ENCODE peak calls at places on chromosome 6, in nine cellular contexts. D is esophagus muscularis mucosa, X is ovary, P is stomach, J is prostate gland, V is HCT116, G is IMR-90, U is transverse colon, B is adrenal gland. F is an unnamed sample. For H3K36me3, the result is how much of the 10 kb centered on the place peaks cover.

GRCh38 chr6:168216741-168217140 is 102.8 kb downstream of the DACT2 start:
- DNase-seq in D (no peak), X (no peak), P (no peak), J (no peak), V (no peak), G (no peak), U (no peak), B (no peak), F (no peak)

GRCh38 chr6:14149053-14149746 is 31.6 kb downstream of the CD83 start:
- DNase-seq in D (no peak), X (no peak), P (no peak), J (no peak), V (no peak), G (no peak), U (no peak), B (no peak), F (no peak)

GRCh38 chr6:121413831-121414368 is 21.5 kb upstream of the GJA1 start:
- DNase-seq in D (no peak), X (no peak), P (no peak), J (no peak), V (no peak), G (no peak), U (no peak), B (no peak), F (no peak)

GRCh38 chr6:152356659-152357058 is 280.5 kb downstream of the SYNE1 start:
- DNase-seq in D (no peak), X (no peak), P (no peak), J (no peak), V (peak), G (peak), U (no peak), B (no peak), F (no peak)

GRCh38 chr6:105624055-105624454 is 221.2 kb upstream of the PREP start:
- DNase-seq in D (no peak), X (no peak), P (no peak), J (no peak), V (no peak), G (no peak), U (no peak), B (no peak), F (no peak)

GRCh38 chr6:33820243-33820642 is 16.4 kb upstream of the MLN start:
- DNase-seq in D (no peak), X (no peak), P (no peak), J (no peak), V (no peak), G (no peak), U (no peak), B (no peak), F (no peak)

GRCh38 chr6:1381397-1382330 is 7.7 kb upstream of the FOXF2 start:
- DNase-seq in D (no peak), X (peak), P (peak), J (no peak), V (no peak), G (no peak), U (peak), B (no peak), F (no peak)

GRCh38 chr6:47737406-47737805 is 39.0 kb downstream of the ADGRF4 start:
- DNase-seq in D (no peak), X (no peak), P (no peak), J (no peak), V (no peak), G (no peak), U (no peak), B (no peak), F (no peak)

GRCh38 chr6:44116643-44117382 is 10.4 kb downstream of the MRPL14 start:
- DNase-seq in D (no peak), X (no peak), P (no peak), J (no peak), V (no peak), G (peak), U (no peak), B (no peak), F (no peak)

GRCh38 chr6:154733610-154734379 is 579 bp downstream of the SCAF8 start:
- DNase-seq in D (peak), X (peak), P (peak), J (peak), V (peak), G (peak), U (peak), B (peak), F (peak)
- TF ChIP-seq POLR2A in D (no peak), X (no peak), P (no peak), J (peak), V (no peak), G (peak), U (peak), B (peak), F (peak)

DNA sequence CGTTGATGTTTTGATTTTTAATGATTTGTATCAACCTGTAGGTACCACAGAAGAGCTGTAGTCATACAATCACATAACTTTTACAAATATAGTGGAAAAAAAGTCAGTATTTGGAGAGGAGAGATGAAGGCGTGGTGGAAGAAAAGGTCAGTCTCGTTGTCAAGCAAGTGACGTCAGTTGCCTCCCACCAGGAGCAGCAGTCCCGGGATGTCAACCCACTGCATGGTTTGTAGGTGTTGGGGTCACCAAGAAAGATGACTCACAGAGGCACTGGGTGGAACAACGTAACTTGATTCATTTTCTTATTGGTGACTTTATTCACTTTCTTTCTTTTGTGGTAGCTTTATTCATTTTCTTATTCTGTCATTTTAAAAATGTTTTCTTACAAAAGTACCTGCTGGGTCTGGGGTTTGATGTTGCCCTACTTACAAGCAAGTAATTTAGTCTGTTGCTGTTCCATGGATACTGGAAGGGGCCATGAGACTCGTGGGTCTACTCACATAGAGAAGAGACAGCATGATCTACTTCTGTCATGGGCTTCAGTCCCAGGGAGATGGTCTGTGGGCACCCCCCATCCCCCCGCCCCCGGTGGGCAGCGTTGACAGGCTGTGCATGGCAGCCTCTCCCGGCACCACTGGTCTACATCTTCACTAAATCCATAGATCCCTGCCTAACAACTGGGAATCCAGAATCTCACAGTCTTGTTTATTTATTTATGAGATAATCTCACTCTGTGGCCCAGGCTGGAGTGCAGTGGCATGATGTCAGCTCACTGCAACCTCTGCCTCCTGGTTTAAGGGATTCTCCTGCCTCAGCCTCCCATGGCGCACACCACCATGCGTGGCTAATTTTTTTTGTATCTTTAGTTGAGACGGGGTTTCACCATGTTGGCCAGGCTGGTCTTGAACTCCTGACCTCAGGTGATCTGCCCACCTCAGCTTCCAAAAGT is 36.4 kb upstream of the SYNJ2 start:
- DNase-seq in D (peak), X (no peak), P (no peak), J (no peak), V (no peak), G (peak), U (no peak), B (no peak), F (no peak)
- H3K36me3 ChIP-seq in D (half or more), X (under half), P (half or more), J (under half), V (under half), G (under half), U (under half), B (under half), F (under half)

GRCh38 chr6:48826884-48827701 is 636.0 kb downstream of the MMUT start:
- DNase-seq in D (no peak), X (no peak), P (peak), J (no peak), V (peak), G (peak), U (peak), B (peak), F (no peak)

GRCh38 chr6:48825501-48826317 is 637.3 kb downstream of the MMUT start:
- DNase-seq in D (no peak), X (no peak), P (no peak), J (no peak), V (no peak), G (peak), U (no peak), B (no peak), F (no peak)

DNA sequence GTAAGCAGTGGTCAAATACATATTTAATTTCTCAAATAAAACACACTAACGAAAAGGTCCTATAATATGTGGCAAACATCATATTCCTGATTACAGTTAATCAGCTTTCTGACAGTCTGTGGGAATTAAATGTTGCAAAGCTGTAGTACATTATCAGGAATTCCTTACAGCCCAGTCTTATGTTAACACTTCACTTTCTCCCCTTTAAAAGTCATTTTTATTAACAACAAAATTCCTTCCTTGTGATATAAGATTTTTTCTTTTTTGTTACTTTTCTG is 636.8 kb downstream of the MMUT start:
- DNase-seq in D (no peak), X (no peak), P (no peak), J (no peak), V (no peak), G (no peak), U (no peak), B (no peak), F (no peak)
- H3K4me3 ChIP-seq in D (no peak), X (no peak), P (no peak), J (no peak), V (no peak), G (no peak), U (no peak), B (no peak), F (no peak)

GRCh38 chr6:42879372-42880239 is at the start of gene RPL7L1:
- DNase-seq in D (peak), X (peak), P (peak), J (peak), V (peak), G (peak), U (peak), B (peak), F (peak)
- TF ChIP-seq POLR2A in D (no peak), X (peak), P (no peak), J (peak), V (peak), G (peak), U (peak), B (peak), F (no peak)

DNA sequence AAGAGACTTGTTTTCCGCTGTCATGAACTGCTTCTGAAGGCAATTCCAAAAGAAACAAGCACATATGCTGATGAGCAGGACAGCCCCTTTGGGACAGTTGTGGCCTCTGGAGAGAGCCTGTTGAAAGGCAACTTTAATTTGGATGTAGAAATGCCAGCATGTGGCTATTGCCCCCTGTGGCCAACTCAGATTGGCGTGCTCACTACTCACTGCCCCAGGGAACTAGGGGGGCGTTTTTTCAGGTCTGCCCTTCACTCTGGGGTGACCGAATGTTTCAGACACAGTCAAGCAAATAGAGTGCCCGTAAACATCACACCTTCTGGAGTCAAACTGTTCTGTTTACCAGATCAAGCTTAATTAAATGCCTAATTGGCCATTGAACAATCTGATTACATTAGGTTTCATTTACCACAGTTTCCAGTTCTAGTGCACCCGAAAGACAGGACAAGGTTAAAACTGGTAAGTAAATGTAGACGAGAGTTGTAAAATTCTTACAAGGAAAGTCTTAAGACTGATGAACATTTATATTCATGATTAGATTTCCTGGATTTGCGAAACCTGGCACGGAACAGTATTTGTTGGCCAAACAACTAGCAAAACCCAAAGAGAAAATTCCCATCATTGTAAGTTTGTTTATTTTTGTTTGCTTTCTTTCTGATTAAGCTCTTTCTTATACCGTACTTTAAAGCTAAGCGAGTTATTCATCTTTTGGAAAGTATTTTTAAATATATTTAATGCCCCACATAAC is 75.9 kb upstream of the SYNJ2 start:
- DNase-seq in D (no peak), X (no peak), P (no peak), J (peak), V (no peak), G (no peak), U (no peak), B (no peak), F (no peak)
- H3K36me3 ChIP-seq in D (half or more), X (under half), P (half or more), J (under half), V (under half), G (under half), U (under half), B (under half), F (under half)

GRCh38 chr6:110880651-110881050 is 6.1 kb downstream of the AMD1 start:
- DNase-seq in D (no peak), X (no peak), P (no peak), J (no peak), V (no peak), G (no peak), U (no peak), B (no peak), F (no peak)
- H3K4me3 ChIP-seq in D (no peak), X (no peak), P (no peak), J (no peak), V (no peak), G (no peak), U (no peak), B (no peak), F (no peak)

GRCh38 chr6:138248011-138248410 is 29.7 kb upstream of the PBOV1 start:
- DNase-seq in D (no peak), X (no peak), P (no peak), J (no peak), V (no peak), G (no peak), U (no peak), B (no peak), F (no peak)

GRCh38 chr6:138253731-138254130 is 35.4 kb upstream of the PBOV1 start:
- DNase-seq in D (no peak), X (no peak), P (no peak), J (no peak), V (no peak), G (no peak), U (no peak), B (no peak), F (no peak)

GRCh38 chr6:138250053-138250452 is 31.8 kb upstream of the PBOV1 start:
- DNase-seq in D (no peak), X (no peak), P (no peak), J (no peak), V (no peak), G (no peak), U (no peak), B (no peak), F (no peak)

GRCh38 chr6:138248878-138249277 is 30.6 kb upstream of the PBOV1 start:
- DNase-seq in D (no peak), X (no peak), P (no peak), J (no peak), V (no peak), G (no peak), U (no peak), B (no peak), F (no peak)

DNA sequence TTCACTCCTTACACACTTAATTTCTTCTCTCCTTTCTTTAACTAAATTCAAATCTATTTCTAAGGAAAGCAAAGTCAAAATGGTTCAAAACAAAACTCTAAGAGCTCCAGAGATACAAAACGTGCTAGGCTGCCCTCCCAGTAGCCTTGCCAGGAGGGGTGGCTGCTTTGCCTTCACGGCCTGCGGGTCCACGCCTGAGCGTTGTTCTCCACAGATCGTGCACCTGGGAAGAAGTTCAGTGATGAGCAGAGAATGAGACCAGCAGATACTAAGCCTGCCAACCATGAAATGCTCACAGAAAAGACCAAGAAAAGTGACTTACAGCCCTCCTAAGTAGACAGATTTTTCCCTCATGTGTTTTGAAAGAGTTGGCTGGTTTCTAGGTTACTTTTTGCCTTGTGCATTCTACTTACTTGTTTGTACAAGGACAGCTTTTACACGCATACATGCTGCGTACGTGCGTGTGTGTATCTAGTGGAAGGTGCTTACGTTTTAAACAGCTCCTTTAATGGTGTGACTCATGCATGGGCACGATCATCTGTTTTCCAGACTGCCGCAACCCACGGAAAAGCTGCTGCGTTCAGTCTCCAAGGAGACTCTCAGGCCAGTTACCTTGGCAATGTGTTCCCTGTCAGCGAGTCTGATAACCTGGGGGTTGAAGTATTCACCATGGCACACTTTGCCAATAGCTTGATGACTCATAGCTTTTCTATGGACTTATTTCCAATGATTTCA is 32.4 kb upstream of the PBOV1 start:
- DNase-seq in D (no peak), X (peak), P (peak), J (peak), V (no peak), G (peak), U (no peak), B (peak), F (no peak)
- TF ChIP-seq POLR2A in D (no peak), X (no peak), P (no peak), J (no peak), V (no peak), G (no peak), U (no peak), B (no peak), F (no peak)

DNA sequence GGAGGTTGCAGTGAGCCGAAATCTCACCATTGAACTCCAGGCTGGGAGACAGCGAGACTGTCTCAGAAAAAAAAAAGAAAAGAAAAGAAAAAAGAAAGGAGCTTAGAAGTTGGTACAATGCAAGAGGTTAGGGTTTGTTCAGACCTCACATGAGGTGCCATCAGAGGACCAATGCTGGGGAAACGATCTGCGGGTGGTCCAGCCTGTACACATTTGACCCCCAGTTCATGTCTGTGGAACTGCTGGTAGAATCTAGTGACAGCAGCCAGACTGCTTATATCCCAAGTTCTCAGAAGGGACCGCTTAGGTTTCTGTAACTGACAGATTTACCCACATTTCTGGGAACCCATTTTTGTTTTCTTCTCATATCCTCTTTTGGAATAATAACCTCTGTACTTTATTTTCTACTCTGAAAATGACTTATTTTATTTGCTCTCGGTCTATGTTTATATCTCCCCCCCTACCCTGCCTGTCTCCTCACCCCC is 4.7 kb downstream of the PPP1R18 start:
- DNase-seq in D (no peak), X (no peak), P (no peak), J (no peak), V (no peak), G (no peak), U (no peak), B (no peak), F (no peak)
- H3K36me3 ChIP-seq in D (under half), X (under half), P (under half), J (under half), V (under half), G (half or more), U (under half), B (under half), F (under half)

GRCh38 chr6:147205690-147206600 is 1.7 kb downstream of the STXBP5 start:
- DNase-seq in D (no peak), X (no peak), P (no peak), J (no peak), V (no peak), G (peak), U (peak), B (peak), F (no peak)
- H3K4me3 ChIP-seq in D (peak), X (peak), P (peak), J (peak), V (no peak), G (peak), U (no peak), B (no peak), F (no peak)

F was measured in sigmoid colon.